ENCODE peak calls at places on chromosomes 11 and 22, in ten cellular contexts. D, M, S, Y, I, E, N, Q, K and A are unnamed samples.

GRCh38 chr11:22674470-22675426 is 8.3 kb downstream of the GAS2 start:
- DNase-seq in M (no peak), S (no peak), K (no peak), N (no peak), Y (no peak), Q (no peak), I (no peak), D (no peak), E (no peak), A (no peak)

GRCh38 chr11:43282607-43283440 is 29.0 kb upstream of the API5 start:
- DNase-seq in S (peak), D (peak), I (no peak), M (peak), Y (peak), K (no peak), N (no peak), Q (no peak), E (peak), A (no peak)

GRCh38 chr22:31926969-31927368 is 17.4 kb upstream of the YWHAH start:
- DNase-seq in M (no peak), Y (no peak), K (no peak), E (peak), Q (no peak), D (no peak), N (no peak), I (no peak), S (no peak), A (no peak)

GRCh38 chr11:18429349-18429748 is 17.2 kb downstream of the LDHC start:
- DNase-seq in E (no peak), M (no peak), D (no peak), Q (no peak), K (no peak), Y (no peak), S (no peak), I (no peak), N (no peak), A (no peak)

GRCh38 chr11:122882809-122883681 is 486 bp downstream of the JHY start:
- DNase-seq in K (peak), N (peak), M (peak), D (peak), Q (no peak), Y (peak), E (peak), S (peak), I (no peak), A (peak)

GRCh38 chr11:6574816-6575715 is 28.4 kb downstream of the RRP8 start:
- DNase-seq in I (no peak), M (no peak), K (no peak), E (no peak), Q (no peak), D (no peak), N (no peak), S (no peak), Y (no peak), A (no peak)

GRCh38 chr11:79129702-79130101 is 311.1 kb downstream of the TENM4 start:
- DNase-seq in M (no peak), K (no peak), I (no peak), D (no peak), E (no peak), Q (no peak), S (peak), N (no peak), Y (no peak), A (no peak)

GRCh38 chr11:28657378-28658030 is 549.3 kb downstream of the METTL15 start:
- DNase-seq in Q (no peak), N (no peak), K (no peak), M (no peak), I (no peak), S (no peak), Y (no peak), D (no peak), E (peak), A (no peak)

GRCh38 chr11:9651899-9652748 is 11.8 kb upstream of the SWAP70 start:
- DNase-seq in E (no peak), D (no peak), N (no peak), S (no peak), Q (no peak), M (no peak), I (no peak), K (no peak), Y (no peak), A (no peak)

GRCh38 chr22:35894464-35894878 is 134.2 kb downstream of the RBFOX2 start:
- DNase-seq in I (no peak), E (no peak), Q (no peak), Y (no peak), M (no peak), N (no peak), S (no peak), K (no peak), D (no peak), A (no peak)

GRCh38 chr11:122097419-122098001 is 18.5 kb downstream of the BLID start:
- DNase-seq in N (no peak), E (peak), I (no peak), Q (no peak), S (peak), K (peak), M (no peak), Y (no peak), D (no peak), A (no peak)

GRCh38 chr11:130737041-130737830 is 179.0 kb downstream of the SNX19 start:
- DNase-seq in S (no peak), D (no peak), E (no peak), Q (no peak), K (no peak), N (no peak), I (no peak), M (no peak), Y (no peak), A (no peak)

GRCh38 chr22:29609139-29609538 is 5.7 kb downstream of the NF2 start:
- DNase-seq in K (no peak), Y (no peak), Q (no peak), M (no peak), N (no peak), S (no peak), I (no peak), E (no peak), D (no peak), A (no peak)

GRCh38 chr11:111452146-111452545 is 60.0 kb downstream of the BTG4 start:
- DNase-seq in E (peak), I (no peak), Q (no peak), N (no peak), M (no peak), D (no peak), Y (no peak), K (no peak), S (peak), A (no peak)

GRCh38 chr22:24225951-24226350 is 18.9 kb downstream of the GGT5 start:
- DNase-seq in N (no peak), K (no peak), M (no peak), Y (no peak), S (no peak), D (no peak), Q (no peak), I (no peak), E (no peak), A (no peak)

GRCh38 chr22:45462034-45462655 is 40.5 kb upstream of the FBLN1 start:
- DNase-seq in S (no peak), M (no peak), Q (peak), I (no peak), E (no peak), N (no peak), K (no peak), D (no peak), Y (no peak), A (no peak)

GRCh38 chr11:34158661-34159060 is 53.2 kb downstream of the NAT10 start:
- DNase-seq in Q (no peak), E (no peak), Y (no peak), I (no peak), N (no peak), S (no peak), M (no peak), K (no peak), D (no peak), A (peak)

GRCh38 chr11:83011333-83012167 is 60.1 kb downstream of the RAB30 start:
- DNase-seq in M (no peak), Q (no peak), K (no peak), I (no peak), N (no peak), Y (no peak), S (no peak), E (no peak), D (no peak), A (no peak)

GRCh38 chr11:67647471-67647870 is 3.1 kb downstream of the ACY3 start:
- DNase-seq in K (no peak), M (no peak), I (no peak), N (no peak), Q (no peak), E (no peak), S (no peak), Y (no peak), D (no peak), A (no peak)

GRCh38 chr22:43782448-43782847 is 29.7 kb downstream of the EFCAB6 start:
- DNase-seq in N (no peak), K (no peak), Y (no peak), I (no peak), E (no peak), M (no peak), Q (no peak), D (no peak), S (no peak), A (no peak)

GRCh38 chr22:38843716-38844660 is at the start of gene NPTXR:
- DNase-seq in K (peak), Q (no peak), S (no peak), D (peak), E (peak), M (peak), I (no peak), N (no peak), Y (no peak), A (peak)

GRCh38 chr22:18101536-18101935 is 9.1 kb upstream of the TUBA8 start:
- DNase-seq in M (no peak), K (no peak), D (no peak), S (no peak), Y (no peak), Q (no peak), I (no peak), N (no peak), E (no peak), A (no peak)

GRCh38 chr11:76443254-76443935 is 1.4 kb upstream of the EMSY start:
- DNase-seq in Y (no peak), Q (no peak), E (peak), I (no peak), S (peak), N (no peak), M (no peak), K (no peak), D (no peak), A (no peak)

GRCh38 chr11:102831128-102831708 is 12.2 kb downstream of the MMP3 start:
- DNase-seq in Y (no peak), K (no peak), N (no peak), D (no peak), I (no peak), S (peak), Q (no peak), E (peak), M (no peak), A (no peak)

GRCh38 chr11:2434506-2435255 is 9.6 kb downstream of the TRPM5 start:
- DNase-seq in N (no peak), S (no peak), Y (no peak), E (no peak), D (no peak), Q (no peak), M (no peak), K (no peak), I (no peak), A (no peak)

GRCh38 chr22:37283393-37283937 is 1.2 kb downstream of the CYTH4 start:
- DNase-seq in S (no peak), I (no peak), D (no peak), K (no peak), Q (peak), Y (peak), N (no peak), E (no peak), M (peak), A (peak)

GRCh38 chr11:18264677-18265542 is 1.2 kb upstream of the SAA1 start:
- DNase-seq in D (no peak), Y (no peak), S (no peak), Q (no peak), E (no peak), I (no peak), K (no peak), N (no peak), M (no peak), A (no peak)